ENCODE peak calls at places on chromosomes 13 and 19, in four cellular contexts. One of them, this sample, is unnamed. For H3K27me3 and H3K9me3, the result is how much of the 10 kb centered on the place peaks cover.

GRCh38 chr19:48490980-48491792 is 20.4 kb downstream of the LMTK3 start:
- DNase-seq in keratinocyte: no peak
- DNase-seq in fibroblast of lung: no peak
- DNase-seq in adipocyte: no peak
- DNase-seq in this sample: peak

GRCh38 chr13:43305416-43305815 is 282.0 kb downstream of the DNAJC15 start:
- DNase-seq in keratinocyte: no peak
- DNase-seq in fibroblast of lung: peak
- DNase-seq in adipocyte: no peak
- DNase-seq in this sample: no peak

GRCh38 chr13:36173923-36174322 is 40.4 kb downstream of the SOHLH2 start:
- DNase-seq in keratinocyte: no peak
- DNase-seq in fibroblast of lung: no peak
- DNase-seq in adipocyte: no peak
- DNase-seq in this sample: no peak

GRCh38 chr13:29676941-29677452 is 81.5 kb upstream of the SLC7A1 start:
- DNase-seq in keratinocyte: peak
- DNase-seq in fibroblast of lung: peak
- DNase-seq in adipocyte: peak
- DNase-seq in this sample: peak

GRCh38 chr13:23758783-23759527 is 130.2 kb downstream of the MIPEP start:
- DNase-seq in keratinocyte: no peak
- DNase-seq in fibroblast of lung: no peak
- DNase-seq in adipocyte: no peak
- DNase-seq in this sample: no peak

GRCh38 chr13:45681101-45681500 is 21.0 kb upstream of the CBY2 start:
- DNase-seq in keratinocyte: no peak
- DNase-seq in fibroblast of lung: peak
- DNase-seq in adipocyte: no peak
- DNase-seq in this sample: no peak

GRCh38 chr13:104318121-104318520 is 1251.9 kb upstream of the SLC10A2 start:
- DNase-seq in keratinocyte: no peak
- DNase-seq in fibroblast of lung: peak
- DNase-seq in adipocyte: peak
- DNase-seq in this sample: peak

GRCh38 chr19:58409010-58409790 is 751 bp downstream of the ZNF584 start:
- DNase-seq in keratinocyte: no peak
- DNase-seq in fibroblast of lung: no peak
- DNase-seq in adipocyte: peak
- DNase-seq in this sample: peak

GRCh38 chr19:45670670-45671453 is 2.8 kb downstream of the GIPR start:
- DNase-seq in keratinocyte: peak
- DNase-seq in fibroblast of lung: peak
- DNase-seq in adipocyte: peak
- DNase-seq in this sample: peak

GRCh38 chr13:20696073-20696472 is 7.4 kb upstream of the IL17D start:
- DNase-seq in keratinocyte: no peak
- DNase-seq in fibroblast of lung: no peak
- DNase-seq in adipocyte: no peak
- DNase-seq in this sample: no peak

GRCh38 chr19:13208131-13208963 is 58.1 kb downstream of the IER2 start:
- DNase-seq in keratinocyte: no peak
- DNase-seq in fibroblast of lung: peak
- DNase-seq in adipocyte: peak
- DNase-seq in this sample: peak

GRCh38 chr19:18488838-18489626 is 32.8 kb downstream of the ELL start:
- DNase-seq in keratinocyte: no peak
- DNase-seq in fibroblast of lung: no peak
- DNase-seq in adipocyte: no peak
- DNase-seq in this sample: peak

GRCh38 chr13:34356686-34357434 is 538.9 kb downstream of the RFC3 start:
- DNase-seq in keratinocyte: no peak
- DNase-seq in fibroblast of lung: peak
- DNase-seq in adipocyte: no peak
- DNase-seq in this sample: no peak

GRCh38 chr13:105007166-105007808 is 1528.2 kb downstream of the EFNB2 start:
- DNase-seq in keratinocyte: no peak
- DNase-seq in fibroblast of lung: no peak
- DNase-seq in adipocyte: no peak
- DNase-seq in this sample: no peak

GRCh38 chr19:2056810-2057192 is 5.8 kb upstream of the MKNK2 start:
- DNase-seq in keratinocyte: no peak
- DNase-seq in fibroblast of lung: no peak
- DNase-seq in adipocyte: no peak
- DNase-seq in this sample: no peak

GRCh38 chr19:47781590-47782318 is 3.3 kb downstream of the SELENOW start:
- DNase-seq in keratinocyte: no peak
- DNase-seq in fibroblast of lung: no peak
- DNase-seq in adipocyte: no peak
- DNase-seq in this sample: no peak

GRCh38 chr19:32581704-32582164 is 744 bp downstream of the PDCD5 start:
- DNase-seq in keratinocyte: peak
- DNase-seq in fibroblast of lung: peak
- DNase-seq in adipocyte: peak
- DNase-seq in this sample: peak

GRCh38 chr19:5308471-5309437 is 31.9 kb downstream of the PTPRS start:
- DNase-seq in keratinocyte: peak
- DNase-seq in fibroblast of lung: peak
- DNase-seq in adipocyte: peak
- DNase-seq in this sample: no peak

GRCh38 chr13:107210216-107211010 is 642.5 kb upstream of the ARGLU1 start:
- DNase-seq in keratinocyte: no peak
- DNase-seq in fibroblast of lung: peak
- DNase-seq in adipocyte: peak
- DNase-seq in this sample: no peak

GRCh38 chr13:112903606-112904195 is 65.3 kb upstream of the MCF2L start:
- DNase-seq in keratinocyte: no peak
- DNase-seq in fibroblast of lung: no peak
- DNase-seq in adipocyte: no peak
- DNase-seq in this sample: no peak

GRCh38 chr19:3459322-3459881 is 20.9 kb downstream of the SMIM24 start:
- DNase-seq in keratinocyte: no peak
- DNase-seq in fibroblast of lung: peak
- DNase-seq in adipocyte: peak
- DNase-seq in this sample: no peak
- H3K9ac ChIP-seq in keratinocyte: no peak
- H3K9ac ChIP-seq in fibroblast of lung: peak
- H3K9ac ChIP-seq in adipocyte: peak
- H3K9ac ChIP-seq in this sample: no peak

DNA sequence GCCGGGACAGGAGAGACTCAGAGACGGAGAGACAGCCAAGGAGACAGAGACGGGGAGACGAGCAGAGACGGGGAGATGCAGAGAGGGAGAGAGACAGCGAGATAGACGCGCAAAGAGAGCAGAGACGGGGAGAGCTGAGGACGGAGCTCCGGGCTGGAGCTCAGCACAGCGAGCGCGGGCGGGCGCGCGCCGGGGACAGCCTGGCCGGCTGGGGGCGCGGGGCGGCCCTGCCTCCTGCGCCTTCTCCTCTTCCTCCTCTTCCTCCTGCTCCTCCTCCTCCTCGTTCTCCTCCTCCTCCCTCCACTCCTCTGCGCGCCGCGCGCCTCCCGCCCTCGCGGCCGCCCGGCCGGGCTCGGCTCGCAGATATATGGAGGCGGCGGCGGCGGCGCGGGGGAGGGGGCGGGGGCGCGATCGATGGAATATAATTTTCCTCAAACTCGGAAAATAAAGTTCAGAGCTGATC is at the start of gene ERFL:
- DNase-seq in keratinocyte: no peak
- DNase-seq in fibroblast of lung: no peak
- DNase-seq in adipocyte: peak
- DNase-seq in this sample: peak
- H3K27me3 ChIP-seq in keratinocyte: half or more
- H3K27me3 ChIP-seq in fibroblast of lung: half or more
- H3K27me3 ChIP-seq in adipocyte: half or more
- H3K27me3 ChIP-seq in this sample: half or more

DNA sequence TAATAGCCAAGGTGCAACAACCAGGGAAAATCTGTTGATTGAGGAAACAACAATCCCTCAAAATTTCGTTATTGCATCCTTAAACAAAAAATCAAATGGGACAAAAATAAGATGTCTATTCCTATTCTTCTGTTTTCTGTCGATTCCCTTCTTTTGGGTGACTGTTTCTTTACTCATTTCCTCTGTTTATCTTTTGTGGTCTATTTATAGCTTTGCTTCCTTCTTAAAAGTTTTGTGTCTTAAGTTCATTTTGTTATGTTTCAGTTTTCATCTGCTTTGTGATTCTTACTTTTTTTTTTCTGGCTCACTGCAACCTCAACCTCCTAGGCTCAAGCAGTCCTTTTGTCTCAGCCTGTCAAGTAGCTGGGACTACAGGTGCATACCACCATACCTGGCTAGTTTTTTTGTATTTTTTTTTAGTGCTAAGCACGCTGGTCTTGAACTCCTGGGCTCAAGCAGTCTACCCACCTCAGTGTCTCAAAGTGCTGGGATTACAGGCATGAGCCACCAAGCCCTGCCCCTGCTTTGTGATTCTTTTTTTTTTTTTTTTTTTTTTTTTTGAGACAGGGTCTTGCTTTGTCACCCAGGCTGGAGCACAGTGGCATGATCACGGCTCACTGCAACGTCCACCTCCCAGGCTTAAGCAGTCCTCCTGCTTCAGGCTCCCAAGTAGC is 10.4 kb downstream of the ZNF146 start:
- DNase-seq in keratinocyte: no peak
- DNase-seq in fibroblast of lung: peak
- DNase-seq in adipocyte: peak
- DNase-seq in this sample: no peak
- H3K9me3 ChIP-seq in keratinocyte: under half
- H3K9me3 ChIP-seq in fibroblast of lung: under half
- H3K9me3 ChIP-seq in adipocyte: under half
- H3K9me3 ChIP-seq in this sample: under half

GRCh38 chr13:60331249-60332012 is 65.6 kb upstream of the TDRD3 start:
- DNase-seq in keratinocyte: no peak
- DNase-seq in fibroblast of lung: no peak
- DNase-seq in adipocyte: no peak
- DNase-seq in this sample: no peak

GRCh38 chr13:60338754-60339153 is 58.3 kb upstream of the TDRD3 start:
- DNase-seq in keratinocyte: no peak
- DNase-seq in fibroblast of lung: no peak
- DNase-seq in adipocyte: no peak
- DNase-seq in this sample: no peak

GRCh38 chr13:60335531-60335930 is 61.5 kb upstream of the TDRD3 start:
- DNase-seq in keratinocyte: no peak
- DNase-seq in fibroblast of lung: peak
- DNase-seq in adipocyte: peak
- DNase-seq in this sample: peak

GRCh38 chr13:60332682-60333081 is 64.3 kb upstream of the TDRD3 start:
- DNase-seq in keratinocyte: no peak
- DNase-seq in fibroblast of lung: no peak
- DNase-seq in adipocyte: no peak
- DNase-seq in this sample: no peak

DNA sequence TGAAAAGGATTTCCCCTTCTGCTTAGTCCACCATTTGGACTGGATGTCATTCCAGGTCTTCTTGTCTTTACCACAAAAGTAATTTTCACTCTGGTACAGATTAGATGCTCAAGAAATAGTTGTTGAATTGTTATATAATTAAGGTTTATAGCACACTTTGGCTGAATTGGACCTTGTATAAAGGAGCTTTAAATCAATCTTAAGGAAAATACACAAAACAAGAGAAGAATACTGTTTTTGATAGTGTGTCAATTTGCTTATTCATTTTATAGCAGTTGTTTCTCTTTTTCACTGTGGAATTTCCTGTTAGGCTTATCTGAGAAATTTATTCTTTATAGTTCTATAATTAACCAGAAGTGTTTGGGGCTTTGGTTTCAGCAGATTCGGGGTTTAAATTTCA is 62.7 kb upstream of the TDRD3 start:
- DNase-seq in keratinocyte: no peak
- DNase-seq in fibroblast of lung: no peak
- DNase-seq in adipocyte: no peak
- DNase-seq in this sample: no peak
- H3K9ac ChIP-seq in keratinocyte: no peak
- H3K9ac ChIP-seq in fibroblast of lung: no peak
- H3K9ac ChIP-seq in adipocyte: no peak
- H3K9ac ChIP-seq in this sample: no peak

DNA sequence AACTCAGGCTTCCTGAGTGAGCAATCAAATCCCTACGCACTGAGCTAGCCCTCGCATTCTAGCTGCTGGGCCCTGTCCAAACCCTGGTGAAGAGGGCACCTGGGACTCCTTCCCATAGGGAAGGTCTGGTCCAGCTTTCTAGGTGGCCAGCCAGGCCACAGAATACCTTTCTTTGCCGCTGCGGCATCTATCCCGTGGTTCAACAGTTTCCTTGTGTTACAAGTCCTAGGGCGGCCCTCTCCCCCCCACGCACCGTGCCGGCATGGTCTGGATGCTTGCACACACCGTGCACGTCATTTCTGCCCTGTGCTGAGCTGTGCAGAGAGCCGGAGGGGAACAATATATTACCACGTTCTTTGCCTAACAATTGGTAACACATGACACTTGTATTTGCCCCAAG is 164.6 kb upstream of the TSHZ3 start:
- DNase-seq in keratinocyte: no peak
- DNase-seq in fibroblast of lung: no peak
- DNase-seq in adipocyte: no peak
- DNase-seq in this sample: no peak
- H3K27me3 ChIP-seq in keratinocyte: under half
- H3K27me3 ChIP-seq in fibroblast of lung: under half
- H3K27me3 ChIP-seq in adipocyte: under half
- H3K27me3 ChIP-seq in this sample: under half